ENCODE peak calls at places on chromosome 19, in ten cellular contexts. L is lung; O is HEK293T; D is CD8-positive, alpha-beta T cell; K is ELR; P is T-helper 2 cell treated with Interferon-gamma antibody and Interleukin-4, amounts not matched to agents 5 μg/mL and 100 μg/mL, for 36 hours; C is PC-9; I is heart right ventricle; X is memory B cell; H is lung microvascular endothelial cell. M is an unnamed sample.

GRCh38 chr19:41711376-41712261 is 3.2 kb downstream of the CEACAM5 start:
- DNase-seq in L (no peak), O (no peak), D (no peak), K (no peak), P (no peak), C (no peak), I (no peak), X (no peak), H (no peak), M (no peak)

GRCh38 chr19:38193445-38193844 is 30.6 kb downstream of the DPF1 start:
- DNase-seq in L (no peak), O (no peak), D (no peak), K (no peak), P (no peak), C (no peak), I (no peak), X (no peak), H (no peak), M (no peak)

GRCh38 chr19:41265376-41266153 is 1.4 kb downstream of the HNRNPUL1 start:
- DNase-seq in L (peak), O (no peak), D (peak), K (peak), P (no peak), C (no peak), I (no peak), X (no peak), H (peak), M (peak)

GRCh38 chr19:13537454-13537853 is 31.2 kb upstream of the CACNA1A start:
- DNase-seq in L (no peak), O (no peak), D (no peak), K (no peak), P (no peak), C (no peak), I (no peak), X (no peak), H (no peak), M (no peak)

GRCh38 chr19:10471909-10472308 is 31.2 kb downstream of the KEAP1 start:
- DNase-seq in L (no peak), O (peak), D (no peak), K (peak), P (no peak), C (no peak), I (no peak), X (no peak), H (peak), M (peak)

GRCh38 chr19:38596057-38596981 is 21.4 kb downstream of the MAP4K1 start:
- DNase-seq in L (peak), O (peak), D (no peak), K (peak), P (no peak), C (peak), I (no peak), X (no peak), H (peak), M (no peak)

GRCh38 chr19:18951721-18952281 is 10.8 kb upstream of the HOMER3 start:
- DNase-seq in L (no peak), O (no peak), D (no peak), K (peak), P (no peak), C (peak), I (no peak), X (no peak), H (no peak), M (no peak)

GRCh38 chr19:13029893-13030292 is 34.6 kb downstream of the NFIX start:
- DNase-seq in L (no peak), O (no peak), D (no peak), K (peak), P (no peak), C (no peak), I (no peak), X (no peak), H (peak), M (peak)

GRCh38 chr19:46728693-46729339 is 11.9 kb upstream of the PRKD2 start:
- DNase-seq in L (peak), O (peak), D (peak), K (peak), P (peak), C (peak), I (peak), X (peak), H (peak), M (peak)

GRCh38 chr19:38031423-38031770 is 124.4 kb downstream of the SIPA1L3 start:
- DNase-seq in L (no peak), O (no peak), D (no peak), K (peak), P (no peak), C (no peak), I (no peak), X (no peak), H (peak), M (no peak)

GRCh38 chr19:58395220-58395978 is at the start of gene RNF225:
- DNase-seq in L (no peak), O (no peak), D (no peak), K (no peak), P (no peak), C (peak), I (no peak), X (no peak), H (no peak), M (no peak)

GRCh38 chr19:41922585-41922984 is 5.7 kb downstream of the ERFL start:
- DNase-seq in L (no peak), O (no peak), D (no peak), K (no peak), P (no peak), C (no peak), I (no peak), X (no peak), H (no peak), M (no peak)

M was measured in MM.1S.